ENCODE peak calls at places on chromosomes 11 and 22, in nine cellular contexts. X is HEK293T, V is T-helper 2 cell, A is substantia nigra, S is adrenal gland, Z is nephron progenitor cell, Y is iris pigment epithelial cell, U is neural crest cell, H is DMS153. M is an unnamed sample.

GRCh38 chr11:44464741-44465140 is 100.7 kb upstream of the CD82 start:
- DNase-seq in U (no peak), Z (no peak), V (no peak), H (peak; percentile 27), X (no peak), S (no peak), Y (peak; percentile 5), A (no peak), M (no peak)

GRCh38 chr22:43126506-43127165 is 16.1 kb downstream of the BIK start:
- DNase-seq in H (no peak), A (no peak), Y (peak; percentile 86), U (no peak), X (no peak), Z (no peak), V (no peak), S (no peak), M (no peak)

GRCh38 chr11:65540290-65541092 is 15.6 kb downstream of the SCYL1 start:
- DNase-seq in H (no peak), Z (peak; percentile 90), Y (peak; percentile 87), A (peak; percentile 81), V (peak; percentile 88), U (peak; percentile 71), S (peak; percentile 93), X (peak; percentile 98), M (peak; percentile 93)

GRCh38 chr11:72683782-72684200 is 9.6 kb upstream of the PDE2A start:
- DNase-seq in S (peak; percentile 60), H (no peak), V (peak; percentile 51), U (peak; percentile 94), A (peak; percentile 63), Y (peak; percentile 32), Z (peak; percentile 93), X (peak; percentile 82), M (peak; percentile 76)

GRCh38 chr11:3164138-3164539 is 971 bp downstream of the OSBPL5 start:
- DNase-seq in H (no peak), X (no peak), S (peak; percentile 19), V (no peak), Y (no peak), U (no peak), A (no peak), Z (no peak), M (no peak)

GRCh38 chr11:102730036-102730815 is 5.5 kb upstream of the MMP8 start:
- DNase-seq in X (no peak), Z (no peak), S (no peak), Y (peak; percentile 13), U (no peak), H (no peak), A (no peak), V (no peak), M (no peak)

GRCh38 chr11:118619444-118620205 is 12.2 kb downstream of the PHLDB1 start:
- DNase-seq in U (no peak), H (no peak), S (peak; percentile 83), V (no peak), Y (peak; percentile 97), Z (no peak), A (no peak), X (no peak), M (peak; percentile 47)

GRCh38 chr11:47271961-47272661 is 2.2 kb downstream of the MADD start:
- DNase-seq in A (no peak), V (no peak), H (peak; percentile 54), Y (no peak), S (peak; percentile 70), X (peak; percentile 21), U (no peak), Z (no peak), M (no peak)

GRCh38 chr11:62694455-62695167 is 5.3 kb upstream of the LRRN4CL start:
- DNase-seq in H (no peak), Z (peak; percentile 80), S (peak; percentile 89), U (peak; percentile 74), X (peak; percentile 69), V (peak; percentile 78), Y (peak; percentile 79), A (peak; percentile 55), M (peak; percentile 77)

GRCh38 chr11:57680552-57680874 is 12.6 kb downstream of the ZDHHC5 start:
- DNase-seq in Y (peak; percentile 56), A (no peak), Z (no peak), U (no peak), X (no peak), S (no peak), V (no peak), H (no peak), M (no peak)

GRCh38 chr11:31236052-31236652 is 133.4 kb downstream of the DCDC1 start:
- DNase-seq in A (no peak), S (no peak), Y (peak; percentile 10), Z (no peak), H (no peak), U (no peak), V (peak; percentile 4), X (no peak), M (no peak)

M was measured in ovary.